ENCODE peak calls at places on chromosomes 13 and 19, in four cellular contexts. V is K562, R is A549, T is HepG2. N is an unnamed sample.

GRCh38 chr13:77033717-77034302 is 6.9 kb upstream of the FBXL3 start:
- DNase-seq in V (no peak), R (no peak), T (no peak), N (no peak)

GRCh38 chr13:26619321-26619720 is 61.8 kb downstream of the WASF3 start:
- DNase-seq in V (no peak), R (no peak), T (no peak), N (no peak)

GRCh38 chr13:112688560-112689497 is 1.0 kb upstream of the ATP11A start:
- DNase-seq in V (no peak), R (no peak), T (peak; percentile 24), N (peak; percentile 65)

GRCh38 chr19:56966697-56967299 is 126.3 kb upstream of the PEG3 start:
- DNase-seq in V (no peak), R (no peak), T (no peak), N (no peak)

GRCh38 chr13:73715114-73715909 is 418.9 kb downstream of the KLF12 start:
- DNase-seq in V (no peak), R (no peak), T (no peak), N (no peak)

GRCh38 chr13:105202384-105202783 is 1333.1 kb downstream of the EFNB2 start:
- DNase-seq in V (no peak), R (no peak), T (no peak), N (no peak)

GRCh38 chr19:3073159-3073563 is 10.9 kb upstream of the TLE5 start:
- DNase-seq in V (peak; percentile 90), R (no peak), T (peak; percentile 71), N (no peak)

GRCh38 chr13:33367931-33368330 is 82.4 kb upstream of the STARD13 start:
- DNase-seq in V (no peak), R (no peak), T (no peak), N (no peak)

GRCh38 chr19:48836089-48837017 is at the start of gene HSD17B14:
- DNase-seq in V (peak; percentile 33), R (no peak), T (no peak), N (peak; percentile 80)

GRCh38 chr13:24053505-24054251 is 106.8 kb upstream of the SPATA13 start:
- DNase-seq in V (peak; percentile 18), R (peak; percentile 40), T (peak; percentile 67), N (peak; percentile 49)

GRCh38 chr13:77896536-77896935 is 22.1 kb downstream of the EDNRB start:
- DNase-seq in V (no peak), R (no peak), T (no peak), N (no peak)

GRCh38 chr19:41746593-41747227 is 8.6 kb upstream of the CEACAM6 start:
- DNase-seq in V (peak; percentile 29), R (peak; percentile 84), T (peak; percentile 29), N (peak; percentile 46)

GRCh38 chr19:53394522-53394973 is 401 bp upstream of the ZNF765 start:
- DNase-seq in V (no peak), R (no peak), T (peak; percentile 48), N (no peak)

GRCh38 chr13:102555914-102556553 is 40.8 kb upstream of the TPP2 start:
- DNase-seq in V (no peak), R (peak; percentile 15), T (peak; percentile 18), N (no peak)

GRCh38 chr13:94416454-94417080 is 62.9 kb downstream of the DCT start:
- DNase-seq in V (no peak), R (no peak), T (peak; percentile 67), N (peak; percentile 56)

GRCh38 chr19:44577566-44577874 is 35.8 kb upstream of the IGSF23 start:
- DNase-seq in V (no peak), R (no peak), T (no peak), N (no peak)

GRCh38 chr19:10471909-10472308 is 31.2 kb downstream of the KEAP1 start:
- DNase-seq in V (no peak), R (peak; percentile 28), T (peak; percentile 54), N (no peak)

GRCh38 chr13:53060840-53061485 is 32.4 kb downstream of the OLFM4 start:
- DNase-seq in V (no peak), R (no peak), T (no peak), N (no peak)

GRCh38 chr13:113654591-113655357 is 3.2 kb downstream of the ATP4B start:
- DNase-seq in V (no peak), R (no peak), T (no peak), N (no peak)

GRCh38 chr13:50006426-50007135 is 8.7 kb upstream of the KCNRG start:
- DNase-seq in V (no peak), R (no peak), T (no peak), N (no peak)

GRCh38 chr13:80753951-80754350 is 413.0 kb upstream of the SPRY2 start:
- DNase-seq in V (no peak), R (no peak), T (no peak), N (no peak)

GRCh38 chr19:52936151-52936957 is 13.1 kb upstream of the ZNF888 start:
- DNase-seq in V (peak; percentile 45), R (no peak), T (peak; percentile 35), N (no peak)

GRCh38 chr13:113166681-113167080 is 8.2 kb downstream of the PROZ start:
- DNase-seq in V (no peak), R (no peak), T (no peak), N (no peak)

GRCh38 chr13:93660664-93661063 is 434.1 kb downstream of the GPC6 start:
- DNase-seq in V (no peak), R (no peak), T (no peak), N (no peak)

GRCh38 chr13:32415019-32415418 is 12.9 kb downstream of the N4BP2L1 start:
- DNase-seq in V (peak; percentile 11), R (peak; percentile 8), T (no peak), N (no peak)

GRCh38 chr19:38388310-38389100 is at the start of gene SPRED3:
- DNase-seq in V (peak; percentile 50), R (peak; percentile 79), T (no peak), N (no peak)

GRCh38 chr13:113860051-113860471 is 3.8 kb downstream of the GAS6 start:
- DNase-seq in V (no peak), R (no peak), T (peak; percentile 34), N (peak; percentile 53)

GRCh38 chr13:50592412-50593145 is 250.9 kb downstream of the DLEU7 start:
- DNase-seq in V (no peak), R (no peak), T (no peak), N (no peak)

GRCh38 chr19:8391274-8392016 is 1.3 kb downstream of the RAB11B start:
- DNase-seq in V (no peak), R (no peak), T (no peak), N (no peak)

GRCh38 chr19:8390617-8390981 is 439 bp downstream of the RAB11B start:
- DNase-seq in V (peak; percentile 95), R (peak; percentile 62), T (peak; percentile 81), N (peak; percentile 91)

GRCh38 chr19:8393871-8394250 is 3.7 kb downstream of the RAB11B start:
- DNase-seq in V (no peak), R (no peak), T (no peak), N (no peak)

GRCh38 chr19:8393192-8393870 is 3.2 kb downstream of the RAB11B start:
- DNase-seq in V (no peak), R (no peak), T (no peak), N (no peak)

GRCh38 chr19:8392017-8392591 is 1.9 kb downstream of the RAB11B start:
- DNase-seq in V (no peak), R (no peak), T (no peak), N (no peak)
- TF ChIP-seq PHF8 in V (no peak), R (no peak), T (no peak), N (no peak)

DNA sequence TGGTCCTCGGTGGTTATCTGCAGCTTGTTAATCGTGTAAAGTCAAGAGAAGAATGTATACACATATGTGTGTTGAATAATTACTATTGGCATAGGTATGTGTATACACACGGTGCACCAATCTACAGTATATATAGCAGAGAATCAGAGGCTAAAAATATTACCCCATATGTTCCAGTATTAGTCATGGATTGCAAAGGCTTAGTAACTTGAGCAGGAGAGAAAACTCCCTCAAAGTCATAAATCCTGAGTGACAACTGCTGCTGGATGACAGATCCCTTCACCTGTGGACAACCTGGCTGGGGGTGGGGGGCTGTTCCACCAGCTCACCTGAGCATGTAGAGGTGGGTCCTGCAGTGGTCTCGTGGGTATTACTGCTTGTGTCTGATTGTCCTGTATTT is 185.0 kb downstream of the ZNF536 start:
- DNase-seq in V (no peak), R (no peak), T (no peak), N (no peak)
- TF ChIP-seq PHF8 in V (no peak), R (no peak), T (no peak), N (no peak)

GRCh38 chr13:20796791-20797513 is 23.2 kb upstream of the EEF1AKMT1 start:
- DNase-seq in V (no peak), R (no peak), T (no peak), N (no peak)

GRCh38 chr13:20801704-20802103 is 27.9 kb upstream of the EEF1AKMT1 start:
- DNase-seq in V (peak; percentile 20), R (no peak), T (no peak), N (no peak)

GRCh38 chr13:20803180-20803965 is 29.6 kb upstream of the EEF1AKMT1 start:
- DNase-seq in V (peak; percentile 8), R (no peak), T (no peak), N (no peak)

GRCh38 chr13:20798027-20798426 is 24.3 kb upstream of the EEF1AKMT1 start:
- DNase-seq in V (no peak), R (no peak), T (no peak), N (no peak)

DNA sequence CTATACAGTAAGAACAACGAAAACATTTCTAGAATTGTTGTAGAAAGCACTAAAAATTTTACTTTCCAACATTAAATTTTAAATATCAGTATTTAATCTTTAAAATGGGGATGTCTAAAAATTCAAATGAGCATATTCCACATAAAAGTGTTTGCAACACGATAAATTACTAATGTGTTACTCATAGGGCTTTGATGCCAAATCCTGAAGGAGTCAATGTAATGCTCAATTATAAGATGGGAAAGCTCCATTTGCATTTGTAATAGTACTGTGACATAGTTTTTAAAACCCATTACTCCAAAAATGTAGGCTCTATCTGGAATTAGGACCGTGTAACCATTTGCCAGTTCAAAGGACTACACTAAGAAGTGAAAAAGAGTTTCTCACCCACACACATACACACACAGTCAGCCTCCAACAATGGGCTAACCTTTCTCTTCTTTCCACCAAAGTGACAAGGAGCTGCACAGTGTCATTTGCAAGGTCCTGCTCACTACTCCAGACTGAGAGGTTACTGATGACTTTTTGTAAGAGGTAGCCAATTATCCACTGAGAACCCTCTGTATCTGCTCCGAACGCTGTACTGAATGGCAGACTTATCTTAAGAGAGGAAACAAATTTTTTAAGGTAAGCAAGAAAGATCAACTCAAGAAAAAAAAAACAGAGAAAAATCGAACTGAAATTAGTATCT is 26.1 kb upstream of the EEF1AKMT1 start:
- DNase-seq in V (no peak), R (no peak), T (no peak), N (no peak)
- TF ChIP-seq PHF8 in V (no peak), R (no peak), T (no peak), N (no peak)

DNA sequence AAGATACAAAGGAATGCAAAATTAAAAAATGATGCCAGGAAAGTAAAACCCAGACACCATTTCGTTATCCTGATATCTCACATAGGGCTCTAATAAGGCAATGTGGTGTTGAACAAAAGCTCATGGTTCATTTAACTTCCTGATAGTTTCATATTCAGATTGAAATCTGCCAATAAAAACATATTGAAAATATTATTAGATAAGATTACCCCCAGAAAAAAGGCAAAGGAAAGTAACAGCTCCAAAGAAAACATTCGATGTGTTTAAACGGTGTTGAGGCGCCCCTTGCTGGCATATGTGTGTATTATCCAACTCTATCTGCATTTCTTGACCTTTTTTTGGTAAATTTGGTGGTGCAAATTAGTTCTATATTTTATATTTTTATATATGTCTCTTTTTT is 75.9 kb downstream of the ESD start:
- DNase-seq in V (peak; percentile 11), R (peak; percentile 6), T (peak; percentile 33), N (no peak)
- TF ChIP-seq PHF8 in V (no peak), R (no peak), T (no peak), N (no peak)

GRCh38 chr19:15251749-15252397 is 19.6 kb upstream of the EPHX3 start:
- DNase-seq in V (peak; percentile 68), R (peak; percentile 58), T (peak; percentile 40), N (peak; percentile 46)
- TF ChIP-seq PHF8 in V (no peak), R (no peak), T (no peak), N (no peak)

N was measured in H1.